ENCODE peak calls at places on chromosomes 2 and 18, in eight cellular contexts. W is cardiac fibroblast, V is psoas muscle, K is IMR-90, F is lower lobe of right lung, T is fibroblast of the aortic adventitia, P is brain microvascular endothelial cell, Y is AG10803. S is an unnamed sample.

GRCh38 chr2:71694501-71695234 is 241.3 kb downstream of the DYSF start:
- DNase-seq in P (no peak), F (no peak), V (peak), W (no peak), K (no peak), T (no peak), Y (no peak), S (no peak)

GRCh38 chr2:211216221-211216620 is 659.8 kb downstream of the CPS1 start:
- DNase-seq in T (peak), Y (no peak), P (no peak), V (no peak), K (no peak), W (peak), F (no peak), S (no peak)

GRCh38 chr2:71716697-71717624 is 263.6 kb downstream of the DYSF start:
- DNase-seq in P (peak), V (peak), W (peak), K (peak), T (peak), F (peak), Y (peak), S (peak)

GRCh38 chr2:207224814-207225482 is 59.2 kb upstream of the KLF7 start:
- DNase-seq in F (no peak), Y (no peak), V (no peak), P (no peak), W (no peak), K (no peak), T (no peak), S (no peak)

GRCh38 chr2:226910384-226910783 is 74.5 kb downstream of the RHBDD1 start:
- DNase-seq in W (no peak), V (no peak), Y (no peak), K (no peak), T (no peak), P (no peak), F (no peak), S (no peak)

GRCh38 chr2:205929445-205930027 is 156.4 kb downstream of the INO80D start:
- DNase-seq in P (no peak), V (no peak), K (no peak), W (no peak), T (no peak), Y (no peak), F (no peak), S (no peak)

GRCh38 chr18:72878143-72878542 is 10.4 kb upstream of the NETO1 start:
- DNase-seq in W (no peak), P (no peak), V (no peak), K (no peak), Y (no peak), T (no peak), F (no peak), S (no peak)

GRCh38 chr18:27600245-27600644 is 415.1 kb upstream of the CHST9 start:
- DNase-seq in P (no peak), K (no peak), Y (no peak), W (no peak), V (no peak), F (no peak), T (no peak), S (no peak)

GRCh38 chr2:74421248-74421870 is at the start of the genes C2orf81 and WDR54:
- DNase-seq in Y (peak), F (peak), T (peak), P (peak), W (peak), V (peak), K (peak), S (peak)

GRCh38 chr2:40098786-40099470 is 319.9 kb upstream of the THUMPD2 start:
- DNase-seq in F (no peak), T (peak), K (peak), P (peak), V (no peak), W (peak), Y (peak), S (no peak)

GRCh38 chr2:157893611-157894010 is 17.5 kb upstream of the ACVR1 start:
- DNase-seq in W (no peak), V (no peak), K (no peak), P (no peak), F (no peak), Y (no peak), T (no peak), S (no peak)

GRCh38 chr2:172976076-172976579 is 99.5 kb upstream of the MAP3K20 start:
- DNase-seq in W (no peak), K (no peak), F (no peak), Y (no peak), V (no peak), T (no peak), P (no peak), S (no peak)

GRCh38 chr2:156434461-156435291 is 1.5 kb upstream of the GPD2 start:
- DNase-seq in K (peak), T (peak), V (no peak), Y (peak), F (no peak), P (peak), W (peak), S (no peak)

GRCh38 chr18:59270689-59271257 is 2.5 kb downstream of the RAX start:
- DNase-seq in K (no peak), F (no peak), V (no peak), W (no peak), P (no peak), T (no peak), Y (no peak), S (no peak)

GRCh38 chr2:102285368-102285767 is 26.0 kb upstream of the IL1RL1 start:
- DNase-seq in V (no peak), W (no peak), T (no peak), F (no peak), K (no peak), Y (no peak), P (no peak), S (no peak)

GRCh38 chr18:26017929-26018328 is 72.5 kb downstream of the SS18 start:
- DNase-seq in F (no peak), P (no peak), T (no peak), V (no peak), K (no peak), Y (no peak), W (no peak), S (no peak)
- TF ChIP-seq CTCF in F (no peak), P (no peak), T (no peak), V (no peak), K (no peak), Y (no peak), W (no peak), S (no peak)

DNA sequence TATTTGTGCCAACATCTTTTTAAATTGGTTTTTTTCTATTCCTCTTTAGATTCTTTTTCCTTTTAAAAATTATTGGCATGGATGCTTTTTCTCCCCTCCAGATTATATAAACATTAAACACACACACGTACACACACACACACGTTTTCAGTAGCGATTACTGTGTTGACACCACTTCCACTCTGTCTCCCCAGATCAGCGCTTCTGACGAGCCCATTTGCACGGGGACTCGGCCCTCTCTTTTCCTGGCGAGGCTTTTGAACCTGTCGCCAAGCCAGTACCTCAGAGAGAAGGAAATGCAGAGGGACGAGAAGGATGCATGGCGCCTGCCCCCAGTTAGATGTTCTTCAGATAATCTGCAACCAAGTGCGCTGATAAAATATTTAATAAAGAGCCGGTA is 1.1 kb upstream of the TBR1 start:
- DNase-seq in F (no peak), K (no peak), Y (no peak), V (no peak), W (no peak), T (no peak), P (no peak), S (no peak)
- H3K4me3 ChIP-seq in F (peak), K (peak), Y (peak), V (peak), W (peak), T (peak), P (peak), S (peak)

GRCh38 chr18:52341617-52342381 is 1.8 kb downstream of the DCC start:
- DNase-seq in K (no peak), T (no peak), W (no peak), F (no peak), V (peak), Y (no peak), P (no peak), S (no peak)

GRCh38 chr18:52343731-52344340 is 3.8 kb downstream of the DCC start:
- DNase-seq in P (no peak), T (no peak), K (no peak), W (no peak), V (no peak), Y (no peak), F (no peak), S (no peak)

GRCh38 chr18:52345428-52345827 is 5.4 kb downstream of the DCC start:
- DNase-seq in V (no peak), T (no peak), W (no peak), F (no peak), P (no peak), K (no peak), Y (no peak), S (no peak)

GRCh38 chr18:52340466-52341378 is 725 bp downstream of the DCC start:
- DNase-seq in T (no peak), P (no peak), F (no peak), W (no peak), K (no peak), V (no peak), Y (no peak), S (no peak)

GRCh38 chr18:52343138-52343537 is 3.1 kb downstream of the DCC start:
- DNase-seq in T (no peak), F (no peak), Y (no peak), W (no peak), P (no peak), V (no peak), K (peak), S (no peak)
- TF ChIP-seq CTCF in T (no peak), F (no peak), Y (peak), W (no peak), P (peak), V (no peak), K (no peak), S (peak)

GRCh38 chr18:22451796-22452195 is 34.1 kb upstream of the CTAGE1 start:
- DNase-seq in W (no peak), Y (no peak), T (no peak), P (no peak), F (no peak), K (no peak), V (no peak), S (no peak)
- H3K4me3 ChIP-seq in W (no peak), Y (no peak), T (no peak), P (no peak), F (no peak), K (no peak), V (no peak), S (no peak)

GRCh38 chr2:234189786-234190185 is 139.3 kb downstream of the SPP2 start:
- DNase-seq in V (no peak), P (no peak), F (no peak), K (no peak), T (no peak), W (no peak), Y (no peak), S (no peak)

GRCh38 chr2:234191819-234192407 is 141.4 kb downstream of the SPP2 start:
- DNase-seq in W (peak), V (no peak), T (peak), F (no peak), P (peak), K (peak), Y (no peak), S (no peak)

GRCh38 chr2:234195516-234195915 is 145.0 kb downstream of the SPP2 start:
- DNase-seq in P (no peak), F (no peak), K (no peak), W (no peak), Y (no peak), T (no peak), V (no peak), S (no peak)

GRCh38 chr2:234189230-234189629 is 138.7 kb downstream of the SPP2 start:
- DNase-seq in W (no peak), T (no peak), V (no peak), F (no peak), K (no peak), P (no peak), Y (no peak), S (no peak)

GRCh38 chr2:234193977-234194563 is 143.6 kb downstream of the SPP2 start:
- DNase-seq in Y (no peak), F (no peak), W (no peak), P (no peak), V (no peak), K (no peak), T (no peak), S (no peak)
- TF ChIP-seq CTCF in Y (no peak), F (no peak), W (no peak), P (no peak), V (no peak), K (no peak), T (no peak), S (no peak)

GRCh38 chr2:167192833-167193232 is 304.6 kb downstream of the XIRP2 start:
- DNase-seq in T (peak), W (peak), K (peak), F (no peak), V (no peak), P (no peak), Y (peak), S (no peak)
- H3K4me3 ChIP-seq in T (peak), W (no peak), K (no peak), F (no peak), V (peak), P (no peak), Y (peak), S (no peak)

S was measured in retinal pigment epithelial cell.